ENCODE peak calls at places on chromosome 22, in four cellular contexts. One of them, this sample, is unnamed.

GRCh38 chr22:23826510-23827350 is 12.1 kb downstream of the DERL3 start:
- DNase-seq in epithelial cell of esophagus: no peak
- DNase-seq in colonic mucosa: no peak
- DNase-seq in A549: no peak
- DNase-seq in this sample: peak; percentile 86

GRCh38 chr22:28801845-28802594 is 1.7 kb upstream of the XBP1 start:
- DNase-seq in epithelial cell of esophagus: no peak
- DNase-seq in A549: no peak
- DNase-seq in colonic mucosa: peak; percentile 65
- DNase-seq in this sample: peak; percentile 51

GRCh38 chr22:32175751-32176644 is 16.9 kb upstream of the C22orf42 start:
- DNase-seq in A549: no peak
- DNase-seq in epithelial cell of esophagus: no peak
- DNase-seq in colonic mucosa: no peak
- DNase-seq in this sample: no peak

GRCh38 chr22:26172389-26172990 is 3.2 kb downstream of the SEZ6L start:
- DNase-seq in colonic mucosa: peak; percentile 36
- DNase-seq in epithelial cell of esophagus: peak; percentile 34
- DNase-seq in A549: peak; percentile 35
- DNase-seq in this sample: peak; percentile 1

GRCh38 chr22:25183959-25184619 is 15.6 kb upstream of the CRYBB3 start:
- DNase-seq in colonic mucosa: no peak
- DNase-seq in epithelial cell of esophagus: no peak
- DNase-seq in A549: no peak
- DNase-seq in this sample: no peak

GRCh38 chr22:48889209-48889830 is 938.4 kb downstream of the BRD1 start:
- DNase-seq in colonic mucosa: no peak
- DNase-seq in epithelial cell of esophagus: no peak
- DNase-seq in A549: no peak
- DNase-seq in this sample: no peak

GRCh38 chr22:37418627-37419369 is 8.5 kb downstream of the ELFN2 start:
- DNase-seq in epithelial cell of esophagus: peak; percentile 49
- DNase-seq in A549: no peak
- DNase-seq in colonic mucosa: no peak
- DNase-seq in this sample: no peak

GRCh38 chr22:37643225-37643847 is 3.9 kb downstream of the SH3BP1 start:
- DNase-seq in epithelial cell of esophagus: peak; percentile 76
- DNase-seq in colonic mucosa: peak; percentile 93
- DNase-seq in A549: peak; percentile 59
- DNase-seq in this sample: peak; percentile 75

GRCh38 chr22:25741692-25742626 is at the start of gene MYO18B:
- DNase-seq in colonic mucosa: no peak
- DNase-seq in epithelial cell of esophagus: no peak
- DNase-seq in A549: no peak
- DNase-seq in this sample: no peak

GRCh38 chr22:46053563-46054090 is 76.7 kb upstream of the WNT7B start:
- DNase-seq in A549: no peak
- DNase-seq in epithelial cell of esophagus: peak; percentile 79
- DNase-seq in colonic mucosa: peak; percentile 89
- DNase-seq in this sample: peak; percentile 70

GRCh38 chr22:37244922-37245722 is 1.1 kb upstream of the RAC2 start:
- DNase-seq in A549: no peak
- DNase-seq in colonic mucosa: no peak
- DNase-seq in epithelial cell of esophagus: no peak
- DNase-seq in this sample: no peak

DNA sequence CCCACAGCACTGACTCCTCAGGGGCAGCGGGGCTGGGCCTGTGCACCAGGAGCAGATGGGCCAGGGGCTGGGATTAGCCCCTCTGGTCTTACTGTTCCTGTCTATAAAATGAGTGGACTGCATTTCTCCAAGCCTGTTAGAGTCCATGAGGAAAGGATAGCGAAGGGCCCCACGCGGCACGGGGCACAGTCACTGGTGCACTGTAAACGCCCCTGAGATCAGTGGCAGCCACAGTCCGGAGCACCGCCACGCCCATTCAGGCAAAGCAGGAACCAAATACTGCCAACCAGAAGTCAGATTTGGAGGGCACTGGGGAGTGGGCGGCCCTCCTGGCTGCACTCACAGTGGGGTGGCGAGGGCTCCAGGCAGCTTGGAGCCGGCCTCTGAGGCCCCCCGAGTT is 387.5 kb downstream of the TBC1D22A start:
- DNase-seq in colonic mucosa: no peak
- DNase-seq in epithelial cell of esophagus: no peak
- DNase-seq in A549: no peak
- DNase-seq in this sample: no peak
- TF ChIP-seq CTCF in colonic mucosa: no peak
- TF ChIP-seq CTCF in epithelial cell of esophagus: no peak
- TF ChIP-seq CTCF in A549: no peak
- TF ChIP-seq CTCF in this sample: no peak

DNA sequence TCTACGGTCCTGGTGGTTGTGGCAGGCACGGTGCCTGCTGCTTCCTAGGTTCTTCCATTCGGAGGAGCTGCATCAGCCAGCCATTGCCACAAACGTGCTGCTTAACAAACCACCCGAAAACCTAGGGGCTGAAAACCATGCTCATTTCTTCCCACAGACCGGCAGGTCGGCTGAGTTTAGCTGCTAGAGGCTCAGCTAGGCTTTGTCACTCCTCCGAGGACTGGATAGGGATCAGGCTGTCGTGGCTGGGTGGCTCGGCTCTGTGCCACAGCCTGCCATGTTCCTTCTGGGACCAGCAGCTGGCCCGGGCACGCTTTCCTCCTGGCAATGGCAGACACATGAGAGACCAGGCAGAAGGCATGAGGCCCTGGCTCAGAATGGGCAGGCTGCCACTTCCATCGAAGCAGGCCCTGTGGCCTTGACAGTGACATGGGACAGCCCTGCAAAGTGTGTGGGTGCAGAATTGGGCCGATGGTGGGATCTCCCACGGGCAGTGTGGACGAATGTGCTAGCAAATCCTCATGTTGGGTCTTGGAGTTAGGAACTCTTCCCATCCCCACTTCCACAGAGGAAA is 20.9 kb downstream of the PARVG start:
- DNase-seq in epithelial cell of esophagus: no peak
- DNase-seq in colonic mucosa: no peak
- DNase-seq in A549: no peak
- DNase-seq in this sample: no peak
- H3K4me3 ChIP-seq in epithelial cell of esophagus: no peak overlapping the region
- H3K4me3 ChIP-seq in colonic mucosa: no peak overlapping the region
- H3K4me3 ChIP-seq in A549: no peak overlapping the region
- H3K4me3 ChIP-seq in this sample: no peak overlapping the region

GRCh38 chr22:39556970-39557811 is 13.4 kb upstream of the CACNA1I start:
- DNase-seq in colonic mucosa: no peak
- DNase-seq in epithelial cell of esophagus: peak; percentile 33
- DNase-seq in A549: peak; percentile 33
- DNase-seq in this sample: no peak
- TF ChIP-seq CTCF in colonic mucosa: no peak
- TF ChIP-seq CTCF in epithelial cell of esophagus: peak; percentile 5
- TF ChIP-seq CTCF in A549: peak; percentile 34
- TF ChIP-seq CTCF in this sample: no peak

DNA sequence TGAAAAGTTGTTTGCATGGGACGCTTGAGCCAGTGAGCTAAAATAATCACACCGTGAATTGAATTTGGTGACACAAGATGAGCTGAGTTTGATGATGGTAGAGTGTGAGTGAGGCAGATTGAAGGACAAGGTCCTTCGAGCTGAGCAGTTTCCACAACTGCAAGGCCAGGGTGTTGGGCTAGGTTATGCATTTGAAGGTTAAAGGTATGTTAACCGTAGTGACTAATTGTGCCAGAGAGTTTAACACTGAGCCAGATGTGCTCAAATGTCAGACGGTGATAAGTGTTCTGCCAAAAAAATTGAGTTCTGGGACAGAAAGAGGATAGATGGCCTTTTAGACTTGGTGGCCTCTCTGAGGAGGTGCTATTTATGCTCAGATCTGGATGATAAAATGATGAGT is 89.5 kb downstream of the FAM83F start:
- DNase-seq in A549: no peak
- DNase-seq in epithelial cell of esophagus: no peak
- DNase-seq in colonic mucosa: no peak
- DNase-seq in this sample: no peak
- H3K4me3 ChIP-seq in A549: no peak overlapping the region
- H3K4me3 ChIP-seq in epithelial cell of esophagus: no peak overlapping the region
- H3K4me3 ChIP-seq in colonic mucosa: no peak overlapping the region
- H3K4me3 ChIP-seq in this sample: no peak overlapping the region

DNA sequence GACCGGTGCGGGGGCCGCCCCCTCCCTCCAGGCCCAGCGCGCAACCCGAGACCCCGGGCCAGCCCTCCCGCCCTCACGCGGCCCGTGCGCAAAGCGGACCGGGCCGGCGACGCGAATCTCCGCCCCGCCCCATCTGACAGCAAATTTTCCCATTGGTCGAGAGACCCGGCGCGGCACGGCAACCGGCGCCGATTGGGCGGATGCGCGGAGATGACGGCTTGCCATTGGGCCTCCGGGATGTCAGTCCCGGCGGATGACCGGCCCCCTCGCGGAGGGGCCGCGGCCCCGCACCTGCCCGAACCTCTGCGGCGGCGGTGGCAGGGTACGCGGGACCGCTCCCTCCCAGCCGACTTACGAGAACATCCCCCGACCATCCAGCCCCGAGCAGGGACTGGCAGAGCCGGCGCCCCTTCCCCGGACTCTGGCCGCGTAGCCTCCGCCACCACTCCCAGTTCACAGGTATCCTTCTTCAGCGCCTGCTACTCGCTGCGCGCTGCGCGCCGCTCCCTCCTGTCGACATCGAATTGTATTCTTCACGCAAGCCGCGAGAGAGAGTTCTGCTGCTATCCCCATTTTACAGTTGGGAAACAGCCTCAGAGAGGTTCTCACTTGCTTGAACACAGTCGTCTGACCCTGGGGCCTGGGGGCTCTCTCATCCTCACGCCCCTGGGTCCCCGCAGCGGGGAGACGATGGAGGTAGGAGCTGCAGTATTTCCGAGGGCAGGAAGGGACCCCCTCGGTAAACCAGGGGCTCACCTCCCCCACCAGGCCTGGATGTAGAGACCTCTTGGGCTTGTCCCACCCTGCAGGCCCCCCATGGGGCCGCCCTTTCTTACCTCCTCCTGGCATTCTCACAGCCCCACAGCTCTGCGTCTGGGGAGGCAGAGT is at the start of gene ARVCF:
- DNase-seq in colonic mucosa: peak; percentile 94
- DNase-seq in A549: peak; percentile 88
- DNase-seq in epithelial cell of esophagus: peak; percentile 93
- DNase-seq in this sample: peak; percentile 91
- TF ChIP-seq CTCF in colonic mucosa: no peak
- TF ChIP-seq CTCF in A549: no peak
- TF ChIP-seq CTCF in epithelial cell of esophagus: no peak
- TF ChIP-seq CTCF in this sample: peak; percentile 11

GRCh38 chr22:50314081-50314454 is 6.6 kb upstream of the PLXNB2 start:
- DNase-seq in colonic mucosa: no peak
- DNase-seq in epithelial cell of esophagus: no peak
- DNase-seq in A549: no peak
- DNase-seq in this sample: no peak
- H3K4me3 ChIP-seq in colonic mucosa: peak overlapping the region; percentile 8
- H3K4me3 ChIP-seq in epithelial cell of esophagus: no peak overlapping the region
- H3K4me3 ChIP-seq in A549: no peak overlapping the region
- H3K4me3 ChIP-seq in this sample: no peak overlapping the region

GRCh38 chr22:30602049-30602448 is 4.9 kb upstream of the TCN2 start:
- DNase-seq in colonic mucosa: peak; percentile 32
- DNase-seq in A549: peak; percentile 62
- DNase-seq in epithelial cell of esophagus: peak; percentile 54
- DNase-seq in this sample: peak; percentile 47
- TF ChIP-seq CTCF in colonic mucosa: no peak
- TF ChIP-seq CTCF in A549: peak; percentile 41
- TF ChIP-seq CTCF in epithelial cell of esophagus: peak; percentile 48
- TF ChIP-seq CTCF in this sample: peak; percentile 47

GRCh38 chr22:41564563-41564962 is 3.8 kb downstream of the CSDC2 start:
- DNase-seq in A549: no peak
- DNase-seq in colonic mucosa: no peak
- DNase-seq in epithelial cell of esophagus: peak; percentile 30
- DNase-seq in this sample: peak; percentile 60

GRCh38 chr22:41561335-41561734 is 525 bp downstream of the CSDC2 start:
- DNase-seq in colonic mucosa: no peak
- DNase-seq in epithelial cell of esophagus: no peak
- DNase-seq in A549: no peak
- DNase-seq in this sample: no peak

GRCh38 chr22:41561788-41562187 is 978 bp downstream of the CSDC2 start:
- DNase-seq in epithelial cell of esophagus: no peak
- DNase-seq in colonic mucosa: no peak
- DNase-seq in A549: no peak
- DNase-seq in this sample: no peak

GRCh38 chr22:41562461-41562860 is 1.7 kb downstream of the CSDC2 start:
- DNase-seq in A549: no peak
- DNase-seq in colonic mucosa: no peak
- DNase-seq in epithelial cell of esophagus: no peak
- DNase-seq in this sample: no peak

GRCh38 chr22:41563051-41563711 is 2.4 kb downstream of the CSDC2 start:
- DNase-seq in epithelial cell of esophagus: peak; percentile 55
- DNase-seq in A549: peak; percentile 53
- DNase-seq in colonic mucosa: no peak
- DNase-seq in this sample: peak; percentile 93
- H3K4me3 ChIP-seq in epithelial cell of esophagus: no peak overlapping the region
- H3K4me3 ChIP-seq in A549: no peak overlapping the region
- H3K4me3 ChIP-seq in colonic mucosa: no peak overlapping the region
- H3K4me3 ChIP-seq in this sample: peak overlapping the region; percentile 23